ENCODE peak calls at places on chromosomes 6 and 20, in seven cellular contexts. F is HCT116, O is SK-N-SH, A is H1, V is IMR-90, E is HepG2, D is K562. J is an unnamed sample. For H3K27me3, the result is how much of the 10 kb centered on the place peaks cover.

GRCh38 chr6:89487864-89488263 is 54.9 kb downstream of the ANKRD6 start:
- DNase-seq in F (no peak), O (no peak), A (no peak), V (no peak), E (no peak), D (no peak), J (no peak)

GRCh38 chr6:31070711-31071197 is 41.6 kb downstream of the C6orf15 start:
- DNase-seq in F (peak), O (no peak), A (peak), V (peak), E (peak), D (peak), J (no peak)

GRCh38 chr6:96735332-96735731 is 101.9 kb downstream of the GPR63 start:
- DNase-seq in F (no peak), O (no peak), A (no peak), V (no peak), E (no peak), D (no peak), J (no peak)

GRCh38 chr20:30912006-30912660 is 345.3 kb upstream of the DEFB115 start:
- DNase-seq in F (no peak), O (no peak), A (peak), V (no peak), E (no peak), D (no peak), J (no peak)

GRCh38 chr20:63096681-63097335 is 90.0 kb upstream of the BHLHE23 start:
- DNase-seq in F (no peak), O (no peak), A (peak), V (no peak), E (no peak), D (no peak), J (no peak)

GRCh38 chr20:53982624-53983023 is 87.8 kb downstream of the BCAS1 start:
- DNase-seq in F (no peak), O (no peak), A (no peak), V (no peak), E (no peak), D (no peak), J (no peak)

GRCh38 chr6:11432091-11432490 is 105.5 kb upstream of the TMEM170B start:
- DNase-seq in F (no peak), O (no peak), A (no peak), V (no peak), E (no peak), D (no peak), J (no peak)

GRCh38 chr20:25313608-25314007 is 65.7 kb downstream of the PYGB start:
- DNase-seq in F (no peak), O (no peak), A (no peak), V (no peak), E (no peak), D (no peak), J (no peak)

GRCh38 chr6:106089981-106090380 is 3.8 kb downstream of the PRDM1 start:
- DNase-seq in F (no peak), O (no peak), A (no peak), V (peak), E (no peak), D (no peak), J (no peak)

GRCh38 chr6:34696189-34696738 is 303 bp downstream of the ILRUN start:
- DNase-seq in F (no peak), O (no peak), A (no peak), V (peak), E (no peak), D (peak), J (no peak)

DNA sequence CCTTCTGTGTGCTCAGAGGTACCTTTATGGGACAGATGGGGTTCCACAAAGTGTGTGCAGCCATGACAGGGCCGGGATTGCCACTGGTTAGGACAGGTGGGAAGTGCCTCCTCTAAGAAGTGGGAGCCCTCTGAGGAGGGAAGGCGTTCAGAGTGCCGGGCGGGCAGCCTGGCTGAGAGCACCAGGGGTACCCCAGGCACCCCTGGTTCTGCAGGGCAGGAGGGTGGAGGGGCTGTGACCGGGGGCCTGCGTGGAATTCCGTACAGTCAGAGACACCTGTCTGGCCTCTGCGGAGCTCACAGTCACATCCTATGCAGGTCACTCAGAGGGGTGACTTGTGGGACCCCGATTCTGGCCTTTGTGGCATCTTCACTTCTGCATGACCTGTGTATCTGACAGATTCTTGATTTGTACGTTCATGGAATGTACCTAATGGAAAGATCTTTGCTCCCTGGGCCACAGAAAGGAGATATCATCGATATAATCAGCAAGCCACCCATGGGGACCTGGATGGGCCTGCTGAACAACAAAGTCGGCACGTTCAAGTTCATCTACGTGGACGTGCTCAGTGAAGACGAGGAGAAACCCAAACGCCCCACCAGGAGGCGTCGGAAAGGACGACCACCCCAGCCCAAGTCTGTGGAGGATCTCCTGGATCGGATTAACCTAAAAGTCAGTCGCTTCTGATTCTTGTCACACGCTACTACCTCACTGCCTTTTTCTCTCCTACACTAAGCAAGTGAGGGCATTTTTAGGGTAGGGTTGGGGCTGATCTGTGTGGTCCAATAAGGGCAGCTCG is 190.9 kb downstream of the SASH1 start:
- DNase-seq in F (no peak), O (no peak), A (no peak), V (no peak), E (no peak), D (no peak), J (no peak)
- TF ChIP-seq CTCF in F (no peak), O (peak), A (no peak), V (no peak), E (no peak), D (no peak), J (no peak)

DNA sequence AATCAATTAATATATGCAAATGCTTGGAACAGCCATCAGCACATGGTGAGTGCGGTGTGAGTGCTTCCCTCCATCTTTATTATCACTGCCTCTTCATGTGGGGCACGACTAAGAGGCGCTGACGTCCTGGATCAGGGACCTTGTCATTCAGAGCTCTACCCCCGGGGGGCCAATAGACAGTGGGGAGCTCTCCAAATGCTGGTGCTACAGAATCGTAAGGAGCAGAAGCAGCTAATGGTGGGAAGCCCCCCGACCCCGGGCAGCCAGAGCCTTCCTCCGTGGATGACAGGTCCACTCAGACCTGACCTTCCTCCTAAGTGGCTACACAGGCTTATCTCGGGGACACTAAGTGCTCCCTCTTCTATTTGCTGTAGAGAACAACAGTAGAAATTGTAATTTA is 257.5 kb upstream of the PMEPA1 start:
- DNase-seq in F (no peak), O (no peak), A (no peak), V (no peak), E (no peak), D (no peak), J (no peak)
- TF ChIP-seq RAD21 in F (no peak), O (no peak), A (no peak), V (no peak), E (no peak), D (no peak), J (no peak)

DNA sequence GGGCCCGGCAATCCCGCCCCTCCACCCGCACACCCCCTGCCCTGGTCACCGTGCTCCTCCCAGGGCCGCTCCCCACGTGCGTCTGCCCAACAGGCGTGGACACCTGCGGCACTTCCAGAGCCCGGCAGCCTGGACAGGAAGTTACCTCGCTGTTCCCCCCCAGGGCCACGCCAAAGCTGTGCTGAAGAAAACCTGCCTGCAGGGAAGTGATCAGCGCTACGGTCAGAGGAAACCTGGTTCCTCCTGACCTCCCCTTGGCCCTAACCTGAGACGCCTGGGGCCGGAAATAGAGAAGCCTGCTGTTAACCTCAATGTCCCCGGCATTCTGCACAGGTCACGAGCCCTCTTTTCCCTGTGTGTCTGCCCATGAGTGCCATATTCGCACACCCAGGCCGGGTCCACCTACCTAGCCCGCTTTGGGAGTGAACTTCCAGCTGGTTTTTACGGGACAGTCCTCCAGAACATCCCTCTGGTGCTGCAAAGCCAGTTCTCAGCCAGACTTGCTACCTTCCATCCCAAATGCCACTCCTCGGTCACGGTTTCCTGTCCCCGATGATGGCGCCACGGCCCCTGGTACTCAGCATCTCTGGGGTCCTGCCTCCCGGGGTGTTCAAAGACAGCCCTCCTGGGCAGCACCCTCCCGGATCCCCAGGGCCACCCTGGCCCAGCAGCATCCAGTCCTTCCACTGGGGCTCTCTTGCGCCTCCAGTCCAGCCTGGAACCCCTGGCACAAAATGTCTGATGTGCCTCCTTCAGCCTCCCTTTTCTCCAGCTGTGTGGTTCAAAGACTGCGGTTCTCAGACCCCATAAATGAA is 12.0 kb upstream of the IRF4 start:
- DNase-seq in F (no peak), O (no peak), A (no peak), V (no peak), E (no peak), D (no peak), J (no peak)
- H3K27me3 ChIP-seq in F (under half), O (half or more), A (under half), V (under half), E (under half), D (half or more), J (under half)

GRCh38 chr6:29694637-29695036 is 13.7 kb upstream of the ZFP57 start:
- DNase-seq in F (no peak), O (no peak), A (no peak), V (no peak), E (no peak), D (no peak), J (no peak)

DNA sequence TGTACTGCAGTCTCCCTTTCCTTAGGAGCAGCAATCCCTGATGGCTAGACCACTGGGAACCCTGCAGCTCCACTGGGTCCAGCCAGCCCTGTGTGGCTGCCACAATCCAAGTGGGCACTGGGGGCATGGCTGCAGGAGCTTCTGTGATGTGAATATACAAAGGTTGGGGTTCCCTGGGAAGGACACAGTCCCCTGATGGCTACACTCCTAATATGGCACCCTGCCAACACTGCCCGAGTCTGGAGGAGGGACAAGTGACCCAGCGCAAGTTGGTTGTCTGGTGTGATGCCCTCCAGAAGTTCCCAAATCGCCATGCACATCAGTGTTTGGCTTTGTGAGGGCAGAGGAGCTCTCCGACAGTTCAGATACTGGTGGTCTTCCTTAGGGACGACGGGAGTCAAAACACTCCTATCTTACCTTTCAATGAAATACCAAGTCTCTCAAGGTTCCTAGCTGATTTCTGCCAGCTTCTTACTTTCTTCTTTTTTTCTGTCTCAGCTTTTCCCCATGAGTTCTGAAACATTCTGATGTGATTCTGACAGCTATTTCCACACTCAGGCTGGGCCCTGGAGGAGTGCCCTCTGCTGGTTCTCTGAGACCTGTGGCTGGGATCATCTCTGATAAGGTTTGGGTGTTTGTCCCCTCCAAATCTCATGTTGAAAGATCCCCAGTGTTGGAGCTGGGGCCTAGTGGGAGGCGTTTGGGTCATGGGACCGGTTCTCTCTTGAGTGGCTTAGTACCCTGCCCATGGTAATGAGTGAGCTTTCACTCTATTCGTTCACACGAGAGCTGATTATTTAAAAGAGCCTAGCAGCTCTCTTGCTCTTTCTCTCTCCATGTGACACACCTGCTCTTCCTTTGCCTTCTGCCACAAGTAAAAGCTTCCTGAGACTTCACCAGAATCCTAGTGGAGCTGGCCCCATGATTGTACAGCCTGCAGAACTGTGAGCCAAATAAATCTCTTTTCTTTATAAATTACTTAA is 15.5 kb upstream of the ZFP57 start:
- DNase-seq in F (no peak), O (no peak), A (peak), V (no peak), E (no peak), D (peak), J (no peak)
- TF ChIP-seq CTCF in F (peak), O (peak), A (peak), V (peak), E (peak), D (peak), J (peak)

J was measured in GM12878.